ENCODE peak calls at places on chromosomes 12 and 14, in five cellular contexts. One of them, this sample, is unnamed.

GRCh38 chr12:87439990-87440827 is 589.0 kb downstream of the C12orf50 start:
- DNase-seq in tibial nerve: no peak
- DNase-seq in neural progenitor cell: no peak
- DNase-seq in fibroblast of mammary gland: peak
- DNase-seq in K562: no peak
- DNase-seq in this sample: no peak

GRCh38 chr14:30906752-30907658 is 32.6 kb downstream of the COCH start:
- DNase-seq in tibial nerve: no peak
- DNase-seq in K562: no peak
- DNase-seq in neural progenitor cell: no peak
- DNase-seq in fibroblast of mammary gland: peak
- DNase-seq in this sample: no peak

GRCh38 chr12:109302358-109302757 is 6.7 kb downstream of the FOXN4 start:
- DNase-seq in K562: peak
- DNase-seq in tibial nerve: no peak
- DNase-seq in fibroblast of mammary gland: no peak
- DNase-seq in neural progenitor cell: no peak
- DNase-seq in this sample: no peak

GRCh38 chr14:30874999-30875787 is 834 bp downstream of the COCH start:
- DNase-seq in tibial nerve: no peak
- DNase-seq in neural progenitor cell: peak
- DNase-seq in fibroblast of mammary gland: no peak
- DNase-seq in K562: peak
- DNase-seq in this sample: no peak

GRCh38 chr14:85093631-85094330 is 436.2 kb upstream of the FLRT2 start:
- DNase-seq in neural progenitor cell: no peak
- DNase-seq in tibial nerve: no peak
- DNase-seq in K562: no peak
- DNase-seq in fibroblast of mammary gland: peak
- DNase-seq in this sample: no peak

GRCh38 chr14:21309238-21309636 is 29.4 kb downstream of the RPGRIP1 start:
- DNase-seq in tibial nerve: no peak
- DNase-seq in neural progenitor cell: no peak
- DNase-seq in K562: no peak
- DNase-seq in fibroblast of mammary gland: no peak
- DNase-seq in this sample: no peak

GRCh38 chr12:88334271-88334670 is 192.2 kb downstream of the TMTC3 start:
- DNase-seq in K562: no peak
- DNase-seq in fibroblast of mammary gland: peak
- DNase-seq in tibial nerve: peak
- DNase-seq in neural progenitor cell: peak
- DNase-seq in this sample: no peak

GRCh38 chr14:71206766-71207371 is 299.6 kb downstream of the PCNX1 start:
- DNase-seq in tibial nerve: no peak
- DNase-seq in K562: no peak
- DNase-seq in neural progenitor cell: no peak
- DNase-seq in fibroblast of mammary gland: peak
- DNase-seq in this sample: peak

GRCh38 chr12:118315821-118316220 is 56.9 kb downstream of the TAOK3 start:
- DNase-seq in K562: no peak
- DNase-seq in neural progenitor cell: no peak
- DNase-seq in tibial nerve: no peak
- DNase-seq in fibroblast of mammary gland: peak
- DNase-seq in this sample: no peak

GRCh38 chr12:50415899-50416479 is 15.3 kb downstream of the LARP4 start:
- DNase-seq in tibial nerve: no peak
- DNase-seq in fibroblast of mammary gland: no peak
- DNase-seq in neural progenitor cell: no peak
- DNase-seq in K562: peak
- DNase-seq in this sample: no peak

GRCh38 chr14:32226051-32226450 is 23.0 kb upstream of the RNU6-8 start:
- DNase-seq in K562: no peak
- DNase-seq in tibial nerve: no peak
- DNase-seq in neural progenitor cell: no peak
- DNase-seq in fibroblast of mammary gland: no peak
- DNase-seq in this sample: no peak

GRCh38 chr14:32230181-32230580 is 27.1 kb upstream of the RNU6-8 start:
- DNase-seq in neural progenitor cell: no peak
- DNase-seq in K562: no peak
- DNase-seq in fibroblast of mammary gland: peak
- DNase-seq in tibial nerve: no peak
- DNase-seq in this sample: no peak

GRCh38 chr14:32230695-32231280 is 27.7 kb upstream of the RNU6-8 start:
- DNase-seq in neural progenitor cell: no peak
- DNase-seq in tibial nerve: no peak
- DNase-seq in K562: no peak
- DNase-seq in fibroblast of mammary gland: peak
- DNase-seq in this sample: no peak

GRCh38 chr14:32225378-32225920 is 22.4 kb upstream of the RNU6-8 start:
- DNase-seq in tibial nerve: no peak
- DNase-seq in fibroblast of mammary gland: no peak
- DNase-seq in neural progenitor cell: peak
- DNase-seq in K562: no peak
- DNase-seq in this sample: no peak

DNA sequence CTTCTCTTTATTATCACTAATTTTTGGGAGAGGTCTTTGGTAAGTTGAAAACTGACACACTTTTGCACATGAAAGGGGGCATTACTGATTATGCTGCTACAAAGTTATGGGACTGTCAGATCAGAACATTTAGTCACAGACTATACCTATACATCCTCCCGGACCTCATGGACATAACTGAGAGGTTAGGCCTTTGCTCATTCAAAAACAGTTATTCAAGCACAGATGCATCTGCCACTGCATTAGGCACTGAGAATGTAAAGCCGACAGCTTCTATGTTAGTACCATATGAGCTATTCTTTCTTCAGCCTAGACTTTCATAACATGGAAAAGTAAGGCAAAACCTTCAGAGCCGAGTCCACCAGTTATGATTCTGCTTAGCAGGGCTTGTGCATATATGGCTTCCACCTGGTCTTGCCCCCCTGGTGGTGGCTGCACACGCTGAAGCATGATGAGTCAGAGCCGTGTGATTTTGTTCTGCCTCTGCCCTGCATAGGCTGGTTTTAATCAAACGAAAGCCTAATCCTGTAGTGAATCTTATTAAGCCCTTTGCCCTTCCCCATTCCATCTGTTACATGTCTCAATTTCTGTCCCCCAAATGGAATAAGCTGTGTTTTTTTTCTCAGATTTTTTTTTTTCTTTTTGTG is 21.8 kb upstream of the RNU6-8 start:
- DNase-seq in fibroblast of mammary gland: peak
- DNase-seq in neural progenitor cell: peak
- DNase-seq in K562: peak
- DNase-seq in tibial nerve: no peak
- DNase-seq in this sample: no peak
- TF ChIP-seq CTCF in fibroblast of mammary gland: peak
- TF ChIP-seq CTCF in neural progenitor cell: peak
- TF ChIP-seq CTCF in K562: peak
- TF ChIP-seq CTCF in tibial nerve: no peak
- TF ChIP-seq CTCF in this sample: peak

GRCh38 chr14:50086316-50086700 is 30.1 kb downstream of the VCPKMT start:
- DNase-seq in neural progenitor cell: no peak
- DNase-seq in fibroblast of mammary gland: no peak
- DNase-seq in tibial nerve: no peak
- DNase-seq in K562: no peak
- DNase-seq in this sample: no peak

GRCh38 chr14:50087350-50088116 is 28.8 kb downstream of the VCPKMT start:
- DNase-seq in fibroblast of mammary gland: no peak
- DNase-seq in K562: no peak
- DNase-seq in neural progenitor cell: no peak
- DNase-seq in tibial nerve: no peak
- DNase-seq in this sample: no peak

GRCh38 chr14:50083467-50084337 is 32.7 kb downstream of the VCPKMT start:
- DNase-seq in tibial nerve: no peak
- DNase-seq in neural progenitor cell: no peak
- DNase-seq in K562: no peak
- DNase-seq in fibroblast of mammary gland: no peak
- DNase-seq in this sample: no peak

GRCh38 chr14:50084666-50085065 is 31.7 kb downstream of the VCPKMT start:
- DNase-seq in tibial nerve: no peak
- DNase-seq in K562: no peak
- DNase-seq in neural progenitor cell: no peak
- DNase-seq in fibroblast of mammary gland: no peak
- DNase-seq in this sample: no peak

GRCh38 chr14:50085570-50086315 is 30.6 kb downstream of the VCPKMT start:
- DNase-seq in neural progenitor cell: no peak
- DNase-seq in fibroblast of mammary gland: peak
- DNase-seq in K562: no peak
- DNase-seq in tibial nerve: no peak
- DNase-seq in this sample: no peak
- H3K4me3 ChIP-seq in neural progenitor cell: no peak
- H3K4me3 ChIP-seq in fibroblast of mammary gland: no peak
- H3K4me3 ChIP-seq in K562: no peak
- H3K4me3 ChIP-seq in tibial nerve: no peak
- H3K4me3 ChIP-seq in this sample: no peak

DNA sequence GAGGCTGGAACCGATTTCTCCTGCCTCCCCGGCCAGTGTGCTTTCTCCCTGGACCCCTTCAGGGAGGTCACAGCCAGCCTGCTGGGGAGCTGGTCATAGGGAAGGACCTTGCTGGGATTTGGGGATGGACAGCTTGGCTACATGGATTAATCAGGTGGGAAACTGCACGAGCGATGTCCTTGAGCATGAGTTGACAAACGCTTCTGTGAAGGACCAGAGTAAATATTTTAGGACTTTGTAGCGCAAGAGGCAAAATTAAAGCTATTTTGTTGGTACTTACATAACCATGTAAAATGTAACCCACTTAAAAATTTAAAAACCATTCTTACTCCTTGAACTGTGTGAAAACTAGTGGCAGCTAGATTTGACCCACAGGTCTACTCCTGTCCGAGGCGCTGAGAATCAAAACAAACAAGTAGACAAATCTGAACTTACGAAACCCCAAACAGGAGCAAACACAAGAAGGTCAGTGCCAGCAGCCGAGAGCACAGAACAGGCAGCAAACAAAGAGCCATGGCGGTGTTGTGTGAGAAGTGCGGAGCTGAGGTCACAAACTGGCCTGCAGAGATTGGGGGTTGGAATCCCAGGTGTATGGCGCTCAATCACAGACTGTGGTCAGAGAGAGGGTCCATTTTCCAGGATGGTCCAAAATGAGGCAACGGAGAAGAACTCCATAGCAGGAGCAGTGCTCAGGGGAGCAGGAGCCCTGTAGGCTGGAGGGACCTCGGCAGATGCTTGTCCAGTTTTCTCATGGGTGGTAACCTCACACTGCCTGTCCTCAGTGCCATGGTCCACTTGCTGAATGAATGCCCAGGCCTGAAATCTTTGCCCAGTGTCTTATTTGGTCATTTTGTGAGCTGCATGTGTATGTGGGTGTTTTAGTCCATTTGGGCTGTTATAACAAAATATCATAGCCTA is 79.2 kb upstream of the CLMN start:
- DNase-seq in tibial nerve: no peak
- DNase-seq in K562: no peak
- DNase-seq in neural progenitor cell: no peak
- DNase-seq in fibroblast of mammary gland: no peak
- DNase-seq in this sample: no peak
- TF ChIP-seq CTCF in tibial nerve: no peak
- TF ChIP-seq CTCF in K562: no peak
- TF ChIP-seq CTCF in neural progenitor cell: no peak
- TF ChIP-seq CTCF in fibroblast of mammary gland: no peak
- TF ChIP-seq CTCF in this sample: no peak

DNA sequence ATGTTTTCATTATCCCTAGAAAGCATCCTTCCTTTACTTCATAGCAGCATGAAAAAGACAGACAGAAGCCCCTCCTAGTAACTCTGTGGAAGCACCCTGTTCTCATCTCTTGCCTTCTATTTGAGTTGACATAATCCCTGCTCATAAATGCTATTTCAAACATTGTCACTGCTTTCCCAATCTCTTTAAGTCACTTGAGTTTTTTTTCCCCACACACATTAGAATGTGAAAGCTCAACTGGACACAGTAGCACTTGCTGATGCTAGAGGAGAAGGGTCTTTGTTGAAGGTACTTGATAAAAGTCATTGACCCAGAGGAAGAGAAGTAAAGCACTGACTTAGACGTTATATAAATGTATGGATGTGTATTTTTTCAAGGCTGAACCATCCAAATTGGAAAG is 3.0 kb downstream of the E2F7 start:
- DNase-seq in neural progenitor cell: no peak
- DNase-seq in fibroblast of mammary gland: no peak
- DNase-seq in tibial nerve: no peak
- DNase-seq in K562: no peak
- DNase-seq in this sample: no peak
- H3K4me3 ChIP-seq in neural progenitor cell: no peak
- H3K4me3 ChIP-seq in fibroblast of mammary gland: no peak
- H3K4me3 ChIP-seq in tibial nerve: no peak
- H3K4me3 ChIP-seq in K562: no peak
- H3K4me3 ChIP-seq in this sample: peak

GRCh38 chr12:132164426-132164825 is 20.2 kb downstream of the NOC4L start:
- DNase-seq in tibial nerve: no peak
- DNase-seq in fibroblast of mammary gland: no peak
- DNase-seq in neural progenitor cell: no peak
- DNase-seq in K562: no peak
- DNase-seq in this sample: no peak

GRCh38 chr12:132165584-132165983 is 21.3 kb downstream of the NOC4L start:
- DNase-seq in fibroblast of mammary gland: no peak
- DNase-seq in tibial nerve: no peak
- DNase-seq in K562: no peak
- DNase-seq in neural progenitor cell: no peak
- DNase-seq in this sample: no peak

GRCh38 chr12:132162508-132163031 is 18.3 kb downstream of the NOC4L start:
- DNase-seq in tibial nerve: peak
- DNase-seq in fibroblast of mammary gland: peak
- DNase-seq in neural progenitor cell: no peak
- DNase-seq in K562: no peak
- DNase-seq in this sample: no peak

GRCh38 chr12:132163041-132163910 is 19.0 kb downstream of the NOC4L start:
- DNase-seq in tibial nerve: no peak
- DNase-seq in neural progenitor cell: no peak
- DNase-seq in K562: no peak
- DNase-seq in fibroblast of mammary gland: no peak
- DNase-seq in this sample: no peak

GRCh38 chr12:132163911-132164288 is 19.6 kb downstream of the NOC4L start:
- DNase-seq in tibial nerve: no peak
- DNase-seq in K562: no peak
- DNase-seq in fibroblast of mammary gland: no peak
- DNase-seq in neural progenitor cell: no peak
- DNase-seq in this sample: no peak
- TF ChIP-seq CTCF in tibial nerve: no peak
- TF ChIP-seq CTCF in K562: peak
- TF ChIP-seq CTCF in fibroblast of mammary gland: peak
- TF ChIP-seq CTCF in neural progenitor cell: no peak
- TF ChIP-seq CTCF in this sample: peak